ENCODE peak calls at places on chromosomes 1 and 21, in nine cellular contexts. One of them, this sample, is unnamed.

GRCh38 chr1:47774986-47775834 is 222.0 kb downstream of the TRABD2B start:
- DNase-seq in Caco-2: no peak
- DNase-seq in H9: no peak
- DNase-seq in SK-N-DZ: no peak
- DNase-seq in activated CD4-positive, alpha-beta T cell treated with anti-CD3 and anti-CD28 coated beads, Interleukin-2, amount 50 U/mL, for 1 hour: no peak
- DNase-seq in WERI-Rb-1: no peak
- DNase-seq in RPMI7951: no peak
- DNase-seq in transverse colon: no peak
- DNase-seq in activated T-cell treated with anti-CD3 and anti-CD28 coated beads for 4 hours: no peak
- DNase-seq in this sample: no peak

GRCh38 chr1:92480813-92481597 is 5.7 kb downstream of the GFI1 start:
- DNase-seq in Caco-2: no peak
- DNase-seq in H9: peak
- DNase-seq in SK-N-DZ: no peak
- DNase-seq in activated CD4-positive, alpha-beta T cell treated with anti-CD3 and anti-CD28 coated beads, Interleukin-2, amount 50 U/mL, for 1 hour: no peak
- DNase-seq in WERI-Rb-1: no peak
- DNase-seq in RPMI7951: no peak
- DNase-seq in transverse colon: no peak
- DNase-seq in activated T-cell treated with anti-CD3 and anti-CD28 coated beads for 4 hours: no peak
- DNase-seq in this sample: no peak

GRCh38 chr1:1311107-1312104 is 3.0 kb downstream of the PUSL1 start:
- DNase-seq in Caco-2: no peak
- DNase-seq in H9: no peak
- DNase-seq in SK-N-DZ: no peak
- DNase-seq in activated CD4-positive, alpha-beta T cell treated with anti-CD3 and anti-CD28 coated beads, Interleukin-2, amount 50 U/mL, for 1 hour: no peak
- DNase-seq in WERI-Rb-1: no peak
- DNase-seq in RPMI7951: no peak
- DNase-seq in transverse colon: no peak
- DNase-seq in activated T-cell treated with anti-CD3 and anti-CD28 coated beads for 4 hours: no peak
- DNase-seq in this sample: no peak

GRCh38 chr1:36008546-36009197 is 75.2 kb upstream of the TEKT2 start:
- DNase-seq in Caco-2: no peak
- DNase-seq in H9: no peak
- DNase-seq in SK-N-DZ: no peak
- DNase-seq in activated CD4-positive, alpha-beta T cell treated with anti-CD3 and anti-CD28 coated beads, Interleukin-2, amount 50 U/mL, for 1 hour: no peak
- DNase-seq in WERI-Rb-1: no peak
- DNase-seq in RPMI7951: peak
- DNase-seq in transverse colon: no peak
- DNase-seq in activated T-cell treated with anti-CD3 and anti-CD28 coated beads for 4 hours: no peak
- DNase-seq in this sample: peak

GRCh38 chr1:203580733-203581132 is 45.9 kb upstream of the ATP2B4 start:
- DNase-seq in Caco-2: no peak
- DNase-seq in H9: no peak
- DNase-seq in SK-N-DZ: no peak
- DNase-seq in activated CD4-positive, alpha-beta T cell treated with anti-CD3 and anti-CD28 coated beads, Interleukin-2, amount 50 U/mL, for 1 hour: no peak
- DNase-seq in WERI-Rb-1: no peak
- DNase-seq in RPMI7951: no peak
- DNase-seq in transverse colon: no peak
- DNase-seq in activated T-cell treated with anti-CD3 and anti-CD28 coated beads for 4 hours: no peak
- DNase-seq in this sample: no peak

GRCh38 chr1:228315484-228315944 is 91.1 kb downstream of the TRIM11 start:
- DNase-seq in Caco-2: peak
- DNase-seq in H9: peak
- DNase-seq in SK-N-DZ: no peak
- DNase-seq in activated CD4-positive, alpha-beta T cell treated with anti-CD3 and anti-CD28 coated beads, Interleukin-2, amount 50 U/mL, for 1 hour: no peak
- DNase-seq in WERI-Rb-1: no peak
- DNase-seq in RPMI7951: no peak
- DNase-seq in transverse colon: no peak
- DNase-seq in activated T-cell treated with anti-CD3 and anti-CD28 coated beads for 4 hours: no peak
- DNase-seq in this sample: no peak

GRCh38 chr21:45522986-45523385 is 19.3 kb downstream of the SLC19A1 start:
- DNase-seq in Caco-2: no peak
- DNase-seq in H9: no peak
- DNase-seq in SK-N-DZ: no peak
- DNase-seq in activated CD4-positive, alpha-beta T cell treated with anti-CD3 and anti-CD28 coated beads, Interleukin-2, amount 50 U/mL, for 1 hour: no peak
- DNase-seq in WERI-Rb-1: no peak
- DNase-seq in RPMI7951: no peak
- DNase-seq in transverse colon: peak
- DNase-seq in activated T-cell treated with anti-CD3 and anti-CD28 coated beads for 4 hours: no peak
- DNase-seq in this sample: no peak

GRCh38 chr1:213989071-213989739 is 1.4 kb downstream of the PROX1 start:
- DNase-seq in Caco-2: no peak
- DNase-seq in H9: peak
- DNase-seq in SK-N-DZ: peak
- DNase-seq in activated CD4-positive, alpha-beta T cell treated with anti-CD3 and anti-CD28 coated beads, Interleukin-2, amount 50 U/mL, for 1 hour: no peak
- DNase-seq in WERI-Rb-1: no peak
- DNase-seq in RPMI7951: no peak
- DNase-seq in transverse colon: no peak
- DNase-seq in activated T-cell treated with anti-CD3 and anti-CD28 coated beads for 4 hours: no peak
- DNase-seq in this sample: no peak

GRCh38 chr1:94327001-94327685 is 89.8 kb upstream of the ARHGAP29 start:
- DNase-seq in Caco-2: peak
- DNase-seq in H9: peak
- DNase-seq in SK-N-DZ: peak
- DNase-seq in activated CD4-positive, alpha-beta T cell treated with anti-CD3 and anti-CD28 coated beads, Interleukin-2, amount 50 U/mL, for 1 hour: no peak
- DNase-seq in WERI-Rb-1: no peak
- DNase-seq in RPMI7951: peak
- DNase-seq in transverse colon: no peak
- DNase-seq in activated T-cell treated with anti-CD3 and anti-CD28 coated beads for 4 hours: no peak
- DNase-seq in this sample: no peak

GRCh38 chr1:247748041-247748440 is at the start of gene OR14A2:
- DNase-seq in Caco-2: no peak
- DNase-seq in H9: no peak
- DNase-seq in SK-N-DZ: no peak
- DNase-seq in activated CD4-positive, alpha-beta T cell treated with anti-CD3 and anti-CD28 coated beads, Interleukin-2, amount 50 U/mL, for 1 hour: no peak
- DNase-seq in WERI-Rb-1: no peak
- DNase-seq in RPMI7951: no peak
- DNase-seq in transverse colon: no peak
- DNase-seq in activated T-cell treated with anti-CD3 and anti-CD28 coated beads for 4 hours: no peak
- DNase-seq in this sample: no peak

GRCh38 chr1:1928231-1929101 is 9.4 kb upstream of the TMEM52 start:
- DNase-seq in Caco-2: no peak
- DNase-seq in H9: no peak
- DNase-seq in SK-N-DZ: no peak
- DNase-seq in activated CD4-positive, alpha-beta T cell treated with anti-CD3 and anti-CD28 coated beads, Interleukin-2, amount 50 U/mL, for 1 hour: no peak
- DNase-seq in WERI-Rb-1: no peak
- DNase-seq in RPMI7951: no peak
- DNase-seq in transverse colon: peak
- DNase-seq in activated T-cell treated with anti-CD3 and anti-CD28 coated beads for 4 hours: no peak
- DNase-seq in this sample: no peak

GRCh38 chr1:226618380-226618779 is 69.8 kb downstream of the STUM start:
- DNase-seq in Caco-2: no peak
- DNase-seq in H9: no peak
- DNase-seq in SK-N-DZ: no peak
- DNase-seq in activated CD4-positive, alpha-beta T cell treated with anti-CD3 and anti-CD28 coated beads, Interleukin-2, amount 50 U/mL, for 1 hour: no peak
- DNase-seq in WERI-Rb-1: no peak
- DNase-seq in RPMI7951: no peak
- DNase-seq in transverse colon: no peak
- DNase-seq in activated T-cell treated with anti-CD3 and anti-CD28 coated beads for 4 hours: no peak
- DNase-seq in this sample: no peak

GRCh38 chr1:3753656-3754454 is 1.6 kb downstream of the CCDC27 start:
- DNase-seq in Caco-2: no peak
- DNase-seq in H9: no peak
- DNase-seq in SK-N-DZ: no peak
- DNase-seq in activated CD4-positive, alpha-beta T cell treated with anti-CD3 and anti-CD28 coated beads, Interleukin-2, amount 50 U/mL, for 1 hour: no peak
- DNase-seq in WERI-Rb-1: no peak
- DNase-seq in RPMI7951: no peak
- DNase-seq in transverse colon: no peak
- DNase-seq in activated T-cell treated with anti-CD3 and anti-CD28 coated beads for 4 hours: no peak
- DNase-seq in this sample: no peak

GRCh38 chr1:32618673-32619221 is 31.6 kb downstream of the ZBTB8OS start:
- DNase-seq in Caco-2: no peak
- DNase-seq in H9: no peak
- DNase-seq in SK-N-DZ: no peak
- DNase-seq in activated CD4-positive, alpha-beta T cell treated with anti-CD3 and anti-CD28 coated beads, Interleukin-2, amount 50 U/mL, for 1 hour: no peak
- DNase-seq in WERI-Rb-1: no peak
- DNase-seq in RPMI7951: peak
- DNase-seq in transverse colon: no peak
- DNase-seq in activated T-cell treated with anti-CD3 and anti-CD28 coated beads for 4 hours: no peak
- DNase-seq in this sample: no peak

GRCh38 chr1:199682081-199682480 is 345.4 kb upstream of the NR5A2 start:
- DNase-seq in Caco-2: no peak
- DNase-seq in H9: no peak
- DNase-seq in SK-N-DZ: no peak
- DNase-seq in activated CD4-positive, alpha-beta T cell treated with anti-CD3 and anti-CD28 coated beads, Interleukin-2, amount 50 U/mL, for 1 hour: no peak
- DNase-seq in WERI-Rb-1: no peak
- DNase-seq in RPMI7951: no peak
- DNase-seq in transverse colon: no peak
- DNase-seq in activated T-cell treated with anti-CD3 and anti-CD28 coated beads for 4 hours: no peak
- DNase-seq in this sample: no peak

GRCh38 chr1:67850611-67851075 is 17.4 kb upstream of the GNG12 start:
- DNase-seq in Caco-2: no peak
- DNase-seq in H9: no peak
- DNase-seq in SK-N-DZ: no peak
- DNase-seq in activated CD4-positive, alpha-beta T cell treated with anti-CD3 and anti-CD28 coated beads, Interleukin-2, amount 50 U/mL, for 1 hour: no peak
- DNase-seq in WERI-Rb-1: no peak
- DNase-seq in RPMI7951: peak
- DNase-seq in transverse colon: peak
- DNase-seq in activated T-cell treated with anti-CD3 and anti-CD28 coated beads for 4 hours: no peak
- DNase-seq in this sample: peak

GRCh38 chr1:119075614-119076013 is 64.8 kb downstream of the WARS2 start:
- DNase-seq in Caco-2: no peak
- DNase-seq in H9: no peak
- DNase-seq in SK-N-DZ: no peak
- DNase-seq in activated CD4-positive, alpha-beta T cell treated with anti-CD3 and anti-CD28 coated beads, Interleukin-2, amount 50 U/mL, for 1 hour: no peak
- DNase-seq in WERI-Rb-1: no peak
- DNase-seq in RPMI7951: peak
- DNase-seq in transverse colon: no peak
- DNase-seq in activated T-cell treated with anti-CD3 and anti-CD28 coated beads for 4 hours: no peak
- DNase-seq in this sample: peak

GRCh38 chr1:59695301-59695700 is 119.4 kb upstream of the HOOK1 start:
- DNase-seq in Caco-2: no peak
- DNase-seq in H9: no peak
- DNase-seq in SK-N-DZ: no peak
- DNase-seq in activated CD4-positive, alpha-beta T cell treated with anti-CD3 and anti-CD28 coated beads, Interleukin-2, amount 50 U/mL, for 1 hour: no peak
- DNase-seq in WERI-Rb-1: no peak
- DNase-seq in RPMI7951: no peak
- DNase-seq in transverse colon: no peak
- DNase-seq in activated T-cell treated with anti-CD3 and anti-CD28 coated beads for 4 hours: no peak
- DNase-seq in this sample: no peak

GRCh38 chr1:116483481-116484309 is 87.1 kb downstream of the CD58 start:
- DNase-seq in Caco-2: no peak
- DNase-seq in H9: no peak
- DNase-seq in SK-N-DZ: no peak
- DNase-seq in activated CD4-positive, alpha-beta T cell treated with anti-CD3 and anti-CD28 coated beads, Interleukin-2, amount 50 U/mL, for 1 hour: no peak
- DNase-seq in WERI-Rb-1: no peak
- DNase-seq in RPMI7951: no peak
- DNase-seq in transverse colon: peak
- DNase-seq in activated T-cell treated with anti-CD3 and anti-CD28 coated beads for 4 hours: no peak
- DNase-seq in this sample: no peak

GRCh38 chr1:206108635-206109034 is 8.6 kb downstream of the AVPR1B start:
- DNase-seq in Caco-2: no peak
- DNase-seq in H9: no peak
- DNase-seq in SK-N-DZ: no peak
- DNase-seq in activated CD4-positive, alpha-beta T cell treated with anti-CD3 and anti-CD28 coated beads, Interleukin-2, amount 50 U/mL, for 1 hour: no peak
- DNase-seq in WERI-Rb-1: no peak
- DNase-seq in RPMI7951: no peak
- DNase-seq in transverse colon: no peak
- DNase-seq in activated T-cell treated with anti-CD3 and anti-CD28 coated beads for 4 hours: no peak
- DNase-seq in this sample: no peak